ENCODE peak calls at places on chromosomes 6 and 20, in six cellular contexts. O is activated T-cell treated with anti-CD3 and anti-CD28 coated beads for 4 hours, I is hypothalamus, C is A172, T is AG08396, R is H9. X is an unnamed sample.

GRCh38 chr6:112196290-112196689 is 58.1 kb downstream of the LAMA4 start:
- DNase-seq in O (no peak), I (no peak), C (no peak), T (no peak), R (no peak), X (no peak)

GRCh38 chr6:123909989-123910388 is 106.3 kb downstream of the NKAIN2 start:
- DNase-seq in O (no peak), I (no peak), C (no peak), T (no peak), R (no peak), X (no peak)

GRCh38 chr20:63497138-63497945 is 1.5 kb downstream of the EEF1A2 start:
- DNase-seq in O (no peak), I (no peak), C (no peak), T (no peak), R (peak), X (no peak)

GRCh38 chr6:114194362-114195343 is 148.2 kb downstream of the HS3ST5 start:
- DNase-seq in O (no peak), I (no peak), C (peak), T (peak), R (no peak), X (no peak)

GRCh38 chr6:107539409-107539808 is 49.5 kb downstream of the SOBP start:
- DNase-seq in O (no peak), I (no peak), C (peak), T (no peak), R (no peak), X (no peak)

GRCh38 chr6:26054937-26055669 is 32.1 kb upstream of the HFE start:
- DNase-seq in O (peak), I (peak), C (peak), T (peak), R (peak), X (peak)

GRCh38 chr6:161228911-161229591 is 44.8 kb downstream of the AGPAT4 start:
- DNase-seq in O (no peak), I (no peak), C (peak), T (peak), R (no peak), X (peak)

GRCh38 chr6:167306401-167306998 is 15.4 kb downstream of the UNC93A start:
- DNase-seq in O (no peak), I (no peak), C (peak), T (no peak), R (no peak), X (peak)

GRCh38 chr20:2470051-2470431 is 548 bp downstream of the SNRPB start:
- DNase-seq in O (peak), I (no peak), C (peak), T (peak), R (no peak), X (peak)

GRCh38 chr6:114376611-114377206 is 33.9 kb upstream of the HS3ST5 start:
- DNase-seq in O (no peak), I (no peak), C (no peak), T (no peak), R (no peak), X (no peak)

GRCh38 chr20:667351-668034 is 8.1 kb downstream of the SCRT2 start:
- DNase-seq in O (peak), I (no peak), C (peak), T (peak), R (peak), X (peak)

GRCh38 chr6:49772296-49772695 is 14.8 kb downstream of the PGK2 start:
- DNase-seq in O (no peak), I (no peak), C (peak), T (no peak), R (no peak), X (no peak)

GRCh38 chr6:150766201-150766997 is 99.1 kb upstream of the MTHFD1L start:
- DNase-seq in O (no peak), I (no peak), C (no peak), T (no peak), R (no peak), X (no peak)

GRCh38 chr6:1552296-1552761 is 57.4 kb upstream of the FOXC1 start:
- DNase-seq in O (no peak), I (no peak), C (no peak), T (peak), R (no peak), X (peak)

GRCh38 chr6:2166717-2167116 is 78.7 kb downstream of the GMDS start:
- DNase-seq in O (no peak), I (no peak), C (no peak), T (no peak), R (no peak), X (no peak)

GRCh38 chr6:158634695-158635426 is 9.7 kb downstream of the DYNLT1 start:
- DNase-seq in O (no peak), I (no peak), C (no peak), T (no peak), R (no peak), X (no peak)

GRCh38 chr6:124319410-124319809 is 515.7 kb downstream of the NKAIN2 start:
- DNase-seq in O (no peak), I (no peak), C (no peak), T (no peak), R (no peak), X (no peak)

GRCh38 chr6:27209659-27210269 is 37.7 kb upstream of the PRSS16 start:
- DNase-seq in O (no peak), I (no peak), C (no peak), T (no peak), R (no peak), X (no peak)

GRCh38 chr6:14638932-14639875 is 521.6 kb downstream of the CD83 start:
- DNase-seq in O (no peak), I (no peak), C (peak), T (peak), R (no peak), X (peak)

GRCh38 chr6:170523256-170524187 is 29.6 kb downstream of the PSMB1 start:
- DNase-seq in O (no peak), I (no peak), C (no peak), T (no peak), R (no peak), X (no peak)

GRCh38 chr6:151757506-151757955 is 50.0 kb upstream of the ESR1 start:
- DNase-seq in O (no peak), I (no peak), C (no peak), T (no peak), R (no peak), X (no peak)

GRCh38 chr6:100512203-100512862 is 47.6 kb upstream of the SIM1 start:
- DNase-seq in O (no peak), I (no peak), C (no peak), T (peak), R (no peak), X (no peak)

GRCh38 chr6:106117579-106117978 is 31.4 kb downstream of the PRDM1 start:
- DNase-seq in O (no peak), I (no peak), C (no peak), T (no peak), R (no peak), X (no peak)

GRCh38 chr20:62356948-62357667 is 10.0 kb downstream of the LAMA5 start:
- DNase-seq in O (no peak), I (no peak), C (peak), T (peak), R (no peak), X (no peak)

GRCh38 chr20:59948828-59949720 is 8.9 kb downstream of the FAM217B start:
- DNase-seq in O (peak), I (no peak), C (peak), T (no peak), R (no peak), X (peak)

GRCh38 chr20:38581830-38582358 is 897 bp downstream of the ADIG start:
- DNase-seq in O (no peak), I (no peak), C (no peak), T (no peak), R (no peak), X (no peak)

GRCh38 chr20:10547276-10548114 is 112.4 kb downstream of the SLX4IP start:
- DNase-seq in O (no peak), I (no peak), C (no peak), T (no peak), R (no peak), X (no peak)

GRCh38 chr20:31476648-31477220 is 1.6 kb downstream of the REM1 start:
- DNase-seq in O (no peak), I (no peak), C (peak), T (no peak), R (no peak), X (no peak)

GRCh38 chr6:164208371-164208770 is 793.9 kb downstream of the QKI start:
- DNase-seq in O (no peak), I (no peak), C (peak), T (no peak), R (no peak), X (no peak)

GRCh38 chr6:117496383-117496990 is 14.0 kb downstream of the DCBLD1 start:
- DNase-seq in O (no peak), I (no peak), C (no peak), T (no peak), R (no peak), X (peak)

GRCh38 chr6:133512410-133513016 is 271.4 kb downstream of the EYA4 start:
- DNase-seq in O (no peak), I (no peak), C (peak), T (peak), R (peak), X (peak)

GRCh38 chr20:32238483-32239425 is 31.1 kb downstream of the POFUT1 start:
- DNase-seq in O (no peak), I (no peak), C (no peak), T (no peak), R (no peak), X (no peak)

GRCh38 chr6:101779051-101779844 is 385.7 kb downstream of the GRIK2 start:
- DNase-seq in O (no peak), I (no peak), C (peak), T (no peak), R (no peak), X (no peak)

GRCh38 chr20:62779417-62779685 is 16.9 kb upstream of the MRGBP start:
- DNase-seq in O (no peak), I (no peak), C (no peak), T (no peak), R (no peak), X (no peak)

GRCh38 chr20:10427060-10427692 is 6.8 kb downstream of the MKKS start:
- DNase-seq in O (peak), I (no peak), C (peak), T (peak), R (no peak), X (peak)

GRCh38 chr6:6975395-6976111 is 132.2 kb upstream of the RREB1 start:
- DNase-seq in O (no peak), I (no peak), C (no peak), T (no peak), R (no peak), X (no peak)

GRCh38 chr6:29014729-29015608 is 9.9 kb upstream of the ZNF311 start:
- DNase-seq in O (no peak), I (no peak), C (no peak), T (no peak), R (no peak), X (peak)

X was measured in COLO829.